ENCODE peak calls at places on chromosome 20, in five cellular contexts. F, S, O, N and I are unnamed samples. For H4K20me1, the result is how much of the 10 kb centered on the place peaks cover.

GRCh38 chr20:35226775-35227681 is 538 bp downstream of the MMP24 start:
- DNase-seq in F (peak), S (peak), O (peak), N (peak), I (no peak)

GRCh38 chr20:61896058-61896961 is 169.4 kb downstream of the TAF4 start:
- DNase-seq in F (peak), S (peak), O (peak), N (peak), I (no peak)

GRCh38 chr20:63972312-63973159 is 2.8 kb upstream of the ZNF512B start:
- DNase-seq in F (no peak), S (no peak), O (no peak), N (no peak), I (no peak)

GRCh38 chr20:17556842-17557674 is 12.8 kb upstream of the DSTN start:
- DNase-seq in F (no peak), S (no peak), O (peak), N (peak), I (no peak)

GRCh38 chr20:3890410-3890751 is 1.2 kb downstream of the PANK2 start:
- DNase-seq in F (no peak), S (no peak), O (peak), N (no peak), I (no peak)

GRCh38 chr20:4434681-4435080 is 287.0 kb upstream of the PRND start:
- DNase-seq in F (no peak), S (no peak), O (no peak), N (no peak), I (no peak)

GRCh38 chr20:9427430-9427829 is 87.0 kb upstream of the LAMP5 start:
- DNase-seq in F (no peak), S (no peak), O (no peak), N (no peak), I (no peak)

GRCh38 chr20:48983423-48984400 is 62.2 kb downstream of the ARFGEF2 start:
- DNase-seq in F (no peak), S (no peak), O (peak), N (peak), I (peak)

GRCh38 chr20:44080646-44081267 is 106.2 kb downstream of the JPH2 start:
- DNase-seq in F (peak), S (peak), O (peak), N (peak), I (no peak)

GRCh38 chr20:53872561-53873248 is 197.7 kb downstream of the BCAS1 start:
- DNase-seq in F (no peak), S (no peak), O (no peak), N (no peak), I (no peak)

GRCh38 chr20:52972965-52973819 is 1.0 kb downstream of the TSHZ2 start:
- DNase-seq in F (no peak), S (peak), O (no peak), N (no peak), I (no peak)

GRCh38 chr20:2559641-2560040 is 23.3 kb downstream of the TMC2 start:
- DNase-seq in F (no peak), S (peak), O (no peak), N (no peak), I (no peak)

GRCh38 chr20:1933465-1933870 is 38.3 kb downstream of the SIRPA start:
- DNase-seq in F (no peak), S (no peak), O (no peak), N (no peak), I (no peak)

GRCh38 chr20:34708621-34709043 is 4.5 kb downstream of the TP53INP2 start:
- DNase-seq in F (peak), S (peak), O (peak), N (peak), I (no peak)

GRCh38 chr20:2093200-2093781 is 8.3 kb upstream of the STK35 start:
- DNase-seq in F (no peak), S (peak), O (peak), N (peak), I (no peak)

GRCh38 chr20:39875493-39876110 is 813.4 kb downstream of the MAFB start:
- DNase-seq in F (no peak), S (no peak), O (no peak), N (no peak), I (no peak)

GRCh38 chr20:53080969-53081871 is 109.1 kb downstream of the TSHZ2 start:
- DNase-seq in F (no peak), S (no peak), O (peak), N (no peak), I (peak)

GRCh38 chr20:40532103-40532502 is 156.9 kb downstream of the MAFB start:
- DNase-seq in F (peak), S (peak), O (no peak), N (peak), I (no peak)

GRCh38 chr20:50469796-50470195 is 40.4 kb upstream of the PTPN1 start:
- DNase-seq in F (no peak), S (no peak), O (no peak), N (no peak), I (no peak)

GRCh38 chr20:50470249-50470858 is 39.8 kb upstream of the PTPN1 start:
- DNase-seq in F (no peak), S (no peak), O (no peak), N (no peak), I (no peak)

GRCh38 chr20:50469324-50469723 is 40.9 kb upstream of the PTPN1 start:
- DNase-seq in F (no peak), S (no peak), O (no peak), N (no peak), I (no peak)

GRCh38 chr20:50467618-50468373 is 42.4 kb upstream of the PTPN1 start:
- DNase-seq in F (peak), S (peak), O (peak), N (no peak), I (no peak)

DNA sequence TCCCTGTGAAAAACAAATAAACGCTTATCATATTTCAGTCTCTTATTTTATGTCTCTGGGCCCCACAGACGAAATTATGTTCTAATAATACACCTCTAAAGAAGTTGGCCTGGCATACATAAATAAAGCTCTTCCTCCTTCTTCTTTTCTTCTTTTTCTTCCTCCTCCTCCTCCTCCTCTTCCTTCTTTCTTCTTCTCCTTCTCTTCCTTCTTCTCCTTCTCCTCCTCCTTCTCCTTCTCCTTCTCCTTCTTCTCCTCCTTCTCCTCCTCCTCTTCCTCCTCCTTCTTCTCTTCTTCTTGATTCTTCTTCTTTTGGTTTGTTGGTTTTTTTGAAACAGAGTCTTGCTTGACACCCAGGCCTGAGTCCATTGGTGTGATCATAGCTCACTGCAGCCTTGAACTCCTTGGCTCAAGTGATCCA is 41.8 kb upstream of the PTPN1 start:
- DNase-seq in F (no peak), S (no peak), O (no peak), N (no peak), I (no peak)
- H3K27ac ChIP-seq in F (no peak), S (no peak), O (no peak), N (no peak), I (no peak)

GRCh38 chr20:58378704-58379103 is 10.3 kb upstream of the VAPB start:
- DNase-seq in F (no peak), S (no peak), O (no peak), N (no peak), I (no peak)
- TF ChIP-seq CTCF in F (no peak), S (peak), O (peak), N (no peak), I (no peak)

GRCh38 chr20:24701027-24701426 is 231.6 kb downstream of the SYNDIG1 start:
- DNase-seq in F (no peak), S (no peak), O (no peak), N (no peak), I (no peak)

GRCh38 chr20:24704899-24705298 is 235.5 kb downstream of the SYNDIG1 start:
- DNase-seq in F (no peak), S (no peak), O (no peak), N (no peak), I (no peak)

GRCh38 chr20:24703284-24703610 is 233.8 kb downstream of the SYNDIG1 start:
- DNase-seq in F (no peak), S (no peak), O (no peak), N (no peak), I (no peak)

GRCh38 chr20:24701668-24702067 is 232.2 kb downstream of the SYNDIG1 start:
- DNase-seq in F (no peak), S (no peak), O (no peak), N (no peak), I (no peak)

DNA sequence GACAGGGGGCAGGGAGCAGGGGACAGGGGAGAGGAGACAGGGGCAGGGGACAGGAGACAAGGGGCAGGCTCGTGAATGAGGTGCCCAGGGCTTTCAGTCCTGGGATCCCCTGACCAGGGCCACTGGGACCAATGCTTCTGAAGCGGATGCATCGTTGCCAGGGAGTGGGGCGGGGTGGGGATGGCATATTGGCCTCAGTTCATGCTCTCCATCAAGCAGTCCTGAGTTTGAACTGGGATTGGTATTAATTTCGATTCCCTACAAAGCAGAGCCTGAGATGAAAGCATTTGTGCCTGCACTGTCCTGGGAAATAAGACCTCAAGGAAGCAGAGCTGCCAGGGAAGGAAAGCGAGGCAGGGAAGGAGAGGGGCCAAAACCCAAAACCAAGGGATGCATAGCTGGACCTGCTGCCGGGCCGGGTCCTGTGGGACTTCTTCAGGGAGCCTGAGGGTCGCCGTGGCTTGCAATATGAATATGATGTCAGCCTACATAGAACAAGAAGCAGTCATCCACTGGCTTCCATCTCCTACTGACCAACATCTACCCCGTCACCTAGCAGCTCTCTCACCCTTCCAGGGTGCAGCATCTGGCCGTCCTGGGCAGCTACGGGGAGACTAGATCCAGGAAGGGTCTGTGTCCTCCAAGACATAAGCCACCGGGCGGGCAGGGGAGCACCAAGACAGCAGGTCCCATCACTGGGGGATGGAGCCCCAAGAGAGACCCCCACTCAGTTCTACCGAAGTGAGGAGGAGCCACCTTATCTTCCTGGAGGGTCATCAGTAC is 233.3 kb downstream of the SYNDIG1 start:
- DNase-seq in F (no peak), S (no peak), O (no peak), N (no peak), I (no peak)
- H4K20me1 ChIP-seq in F (under half), S (under half), O (under half), N (under half), I (under half)

GRCh38 chr20:51095755-51096509 is 73.0 kb upstream of the KCNG1 start:
- DNase-seq in F (no peak), S (peak), O (peak), N (no peak), I (no peak)
- H3K27ac ChIP-seq in F (no peak), S (no peak), O (no peak), N (no peak), I (no peak)

GRCh38 chr20:24097506-24098245 is 109.1 kb upstream of the GGTLC1 start:
- DNase-seq in F (no peak), S (no peak), O (peak), N (peak), I (no peak)

GRCh38 chr20:24102290-24102689 is 113.7 kb upstream of the GGTLC1 start:
- DNase-seq in F (no peak), S (peak), O (peak), N (peak), I (no peak)

GRCh38 chr20:24098886-24099285 is 110.3 kb upstream of the GGTLC1 start:
- DNase-seq in F (no peak), S (no peak), O (peak), N (no peak), I (no peak)

GRCh38 chr20:24102749-24103148 is 114.2 kb upstream of the GGTLC1 start:
- DNase-seq in F (no peak), S (no peak), O (peak), N (no peak), I (no peak)

DNA sequence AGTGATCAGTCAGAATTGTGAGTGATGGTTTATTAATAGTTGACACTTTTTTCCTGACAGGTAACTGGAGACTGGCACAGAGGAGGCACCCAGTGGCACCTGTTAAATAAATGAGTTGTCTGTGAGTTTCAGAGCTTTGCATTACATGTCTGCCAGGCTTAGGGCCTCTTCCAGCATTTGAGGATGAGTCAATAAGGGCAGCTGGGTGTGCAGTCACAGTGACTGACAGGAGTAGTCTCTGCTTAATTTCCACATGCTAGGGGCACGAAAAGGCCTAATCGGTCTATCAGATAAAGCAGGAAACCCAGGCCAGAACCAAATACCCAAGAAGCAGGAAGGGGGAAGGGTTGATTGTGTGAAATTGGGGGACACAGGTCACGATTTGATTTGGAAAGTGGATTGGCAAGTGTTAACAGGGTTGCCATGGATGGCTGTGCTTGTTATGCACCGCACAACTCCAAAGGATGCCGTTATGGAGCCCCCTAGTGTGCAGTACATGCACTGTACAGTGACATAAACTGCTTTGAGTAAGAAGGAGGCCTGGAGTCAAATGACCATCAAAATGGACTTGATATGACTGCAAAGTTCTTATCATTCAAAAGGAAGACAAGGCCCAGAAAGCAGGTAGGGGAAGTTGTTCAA is 111.9 kb upstream of the GGTLC1 start:
- DNase-seq in F (peak), S (peak), O (peak), N (peak), I (peak)
- TF ChIP-seq CTCF in F (peak), S (peak), O (peak), N (peak), I (peak)